ENCODE peak calls at places on chromosomes 6 and 20, in four cellular contexts. P is keratinocyte, L is SK-N-DZ, R is SJSA1. Q is an unnamed sample.

GRCh38 chr6:145148392-145149175 is 586.7 kb downstream of the EPM2A start:
- DNase-seq in P (peak), L (no peak), R (peak), Q (peak)

GRCh38 chr20:32582659-32583580 is 2.2 kb downstream of the NOL4L start:
- DNase-seq in P (no peak), L (peak), R (no peak), Q (no peak)

GRCh38 chr6:8743146-8743745 is 307.9 kb upstream of the SLC35B3 start:
- DNase-seq in P (no peak), L (no peak), R (no peak), Q (no peak)

GRCh38 chr6:147970970-147971369 is 371.7 kb upstream of the SASH1 start:
- DNase-seq in P (no peak), L (no peak), R (no peak), Q (no peak)

GRCh38 chr6:15623282-15624116 is 39.3 kb downstream of the DTNBP1 start:
- DNase-seq in P (no peak), L (peak), R (no peak), Q (peak)

GRCh38 chr6:35152067-35152707 is 11.0 kb upstream of the TCP11 start:
- DNase-seq in P (no peak), L (no peak), R (no peak), Q (no peak)

GRCh38 chr6:153816306-153816845 is 222.7 kb upstream of the OPRM1 start:
- DNase-seq in P (no peak), L (no peak), R (no peak), Q (no peak)

GRCh38 chr20:20719411-20719810 is 7.0 kb upstream of the RALGAPA2 start:
- DNase-seq in P (no peak), L (no peak), R (no peak), Q (no peak)

GRCh38 chr6:44706011-44706410 is 318.5 kb downstream of the CDC5L start:
- DNase-seq in P (no peak), L (no peak), R (no peak), Q (no peak)

GRCh38 chr20:50098259-50098658 is 14.7 kb downstream of the UBE2V1 start:
- DNase-seq in P (no peak), L (no peak), R (no peak), Q (no peak)

GRCh38 chr6:163787001-163787667 is 372.6 kb downstream of the QKI start:
- DNase-seq in P (no peak), L (no peak), R (no peak), Q (no peak)

GRCh38 chr20:4812641-4813075 is 90.9 kb downstream of the PRND start:
- DNase-seq in P (no peak), L (no peak), R (no peak), Q (no peak)